ENCODE peak calls at places on chromosomes 2 and 18, in eight cellular contexts. G is K562, Y is GM23338, T is HepG2, I is HCT116, W is Panc1, V is GM12878, Z is upper lobe of left lung. D is an unnamed sample.

GRCh38 chr18:136433-136832 is 21.9 kb upstream of the USP14 start:
- ATAC-seq in I (no peak), Z (no peak), Y (peak; percentile 32), T (peak; percentile 83), V (peak; percentile 60), W (no peak), G (peak; percentile 97), D (no peak)

GRCh38 chr2:213834746-213835145 is 550.5 kb downstream of the SPAG16 start:
- ATAC-seq in W (no peak), G (no peak), Y (no peak), T (no peak), Z (peak; percentile 59), V (no peak), I (no peak), D (peak; percentile 71)

GRCh38 chr18:57029761-57030160 is 117.1 kb upstream of the BOD1L2 start:
- ATAC-seq in Z (no peak), I (peak; percentile 75), T (peak; percentile 91), W (no peak), G (no peak), Y (peak; percentile 99), V (no peak), D (no peak)

GRCh38 chr18:33334781-33335180 is 105.7 kb downstream of the CCDC178 start:
- ATAC-seq in G (no peak), Y (no peak), W (no peak), Z (no peak), V (no peak), I (no peak), T (no peak), D (no peak)

GRCh38 chr2:157334797-157335196 is 9.2 kb upstream of the ERMN start:
- ATAC-seq in Z (no peak), W (no peak), T (no peak), G (no peak), Y (no peak), I (no peak), V (no peak), D (no peak)

GRCh38 chr2:213214209-213214608 is 62.8 kb upstream of the IKZF2 start:
- ATAC-seq in T (no peak), I (no peak), V (no peak), G (no peak), W (no peak), Y (no peak), Z (no peak), D (no peak)

GRCh38 chr2:120346034-120346666 is at the start of gene INHBB:
- ATAC-seq in G (no peak), I (no peak), Z (peak; percentile 38), V (no peak), W (peak; percentile 28), T (no peak), Y (peak; percentile 0), D (peak; percentile 32)

GRCh38 chr18:39519741-39520140 is 1954.1 kb upstream of the CELF4 start:
- ATAC-seq in W (no peak), I (peak; percentile 52), G (no peak), T (no peak), Z (no peak), V (no peak), Y (no peak), D (no peak)

GRCh38 chr2:128557841-128558241 is 239.2 kb upstream of the HS6ST1 start:
- ATAC-seq in T (no peak), G (no peak), I (no peak), Z (peak; percentile 90), W (no peak), Y (no peak), V (no peak), D (peak; percentile 88)

GRCh38 chr2:213420829-213421385 is 136.6 kb downstream of the SPAG16 start:
- ATAC-seq in Y (no peak), G (no peak), Z (no peak), T (no peak), V (no peak), W (no peak), I (no peak), D (no peak)

DNA sequence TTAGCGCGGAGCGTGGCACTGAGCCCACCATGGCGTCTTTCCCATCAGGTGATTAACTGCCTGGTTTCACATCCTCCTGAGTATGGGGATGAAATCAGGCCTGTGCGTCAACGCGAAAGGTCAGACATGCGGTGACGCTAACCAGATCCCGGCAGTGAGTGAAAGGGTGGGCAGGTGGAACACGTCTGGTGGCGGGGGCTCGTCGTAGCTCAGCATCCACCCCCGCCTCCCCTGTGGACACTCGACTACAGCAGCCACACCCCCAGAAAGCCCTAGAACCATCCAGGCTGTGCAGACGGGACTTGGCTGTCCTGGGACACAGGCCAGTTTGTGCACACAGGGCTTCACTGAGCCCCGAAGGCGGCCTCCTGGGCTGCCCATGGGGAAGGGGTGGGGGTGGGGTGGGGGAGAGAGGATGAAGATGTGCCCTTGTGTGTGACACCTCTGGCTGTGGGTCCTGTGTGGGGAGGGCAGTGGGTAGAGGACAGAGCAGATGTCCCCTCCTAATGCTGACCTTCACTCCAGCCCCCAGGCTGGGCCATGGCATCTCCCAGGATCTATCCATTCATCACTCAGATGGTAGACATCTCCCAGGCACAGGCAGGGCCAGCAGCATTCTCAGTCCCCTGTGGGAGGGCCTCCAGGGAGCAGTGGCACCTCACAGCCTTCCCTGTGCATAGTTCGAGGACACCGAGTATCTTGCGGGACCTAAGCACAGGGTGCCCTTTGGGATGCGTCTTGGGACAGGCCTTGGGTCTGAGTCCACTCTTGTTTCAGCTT is 27.5 kb downstream of the RAMP1 start:
- ATAC-seq in I (peak; percentile 17), Z (peak; percentile 46), T (peak; percentile 13), G (no peak), V (no peak), Y (no peak), W (peak; percentile 51), D (peak; percentile 91)
- TF ChIP-seq POLR2AphosphoS5 in I (no peak), Z (peak; percentile 60), T (no peak), G (no peak), V (no peak), Y (no peak), W (no peak), D (peak; percentile 100)

GRCh38 chr2:217949448-217949847 is 53.3 kb downstream of the TNS1 start:
- ATAC-seq in Z (no peak), I (no peak), V (no peak), G (no peak), Y (no peak), W (no peak), T (no peak), D (no peak)

GRCh38 chr2:217948897-217949296 is 53.9 kb downstream of the TNS1 start:
- ATAC-seq in I (no peak), T (no peak), V (no peak), G (no peak), Y (no peak), Z (no peak), W (no peak), D (no peak)

GRCh38 chr2:217947341-217948316 is 55.2 kb downstream of the TNS1 start:
- ATAC-seq in Y (peak; percentile 66), I (peak; percentile 61), Z (no peak), G (no peak), T (no peak), W (no peak), V (no peak), D (no peak)

GRCh38 chr2:217950401-217950871 is 52.4 kb downstream of the TNS1 start:
- ATAC-seq in V (no peak), T (peak; percentile 64), W (no peak), I (no peak), Y (no peak), Z (peak; percentile 42), G (no peak), D (no peak)

DNA sequence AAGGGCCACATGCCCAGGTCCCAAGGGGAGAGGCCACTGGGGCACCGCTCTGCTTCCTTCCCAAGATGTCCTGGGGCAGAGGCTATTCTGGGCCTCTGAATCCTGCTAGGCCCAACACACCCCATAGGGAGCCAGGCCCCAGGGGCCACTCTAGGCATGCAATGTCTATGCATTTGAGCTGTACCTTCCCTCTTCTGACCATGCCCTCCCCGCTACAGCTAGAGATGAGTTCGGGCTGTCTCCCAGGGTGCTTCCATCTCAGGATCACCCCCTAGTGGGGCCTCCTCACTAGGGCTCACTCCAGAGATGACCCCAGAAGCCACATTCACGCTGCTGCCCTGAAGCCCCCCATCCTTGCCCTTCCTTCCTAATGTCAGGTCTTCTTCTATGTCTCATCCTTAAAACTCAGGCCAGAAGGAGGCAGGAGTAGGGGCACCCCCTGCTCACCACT is 54.4 kb downstream of the TNS1 start:
- ATAC-seq in T (no peak), Z (no peak), W (no peak), I (no peak), V (no peak), Y (no peak), G (no peak), D (no peak)
- H3K27ac ChIP-seq in T (no peak overlapping the region), Z (no peak overlapping the region), W (no peak overlapping the region), I (no peak overlapping the region), V (no peak overlapping the region), Y (no peak overlapping the region), G (no peak overlapping the region), D (peak overlapping the region; percentile 97)

GRCh38 chr2:37563375-37564011 is 107.9 kb downstream of the CDC42EP3 start:
- ATAC-seq in T (no peak), W (no peak), Z (no peak), V (no peak), G (no peak), I (no peak), Y (no peak), D (no peak)

GRCh38 chr2:37561615-37562569 is 109.5 kb downstream of the CDC42EP3 start:
- ATAC-seq in I (peak; percentile 91), Y (no peak), T (no peak), V (peak; percentile 86), Z (no peak), W (peak; percentile 87), G (peak; percentile 92), D (no peak)

GRCh38 chr2:37560863-37561614 is 110.4 kb downstream of the CDC42EP3 start:
- ATAC-seq in I (no peak), W (no peak), V (no peak), Y (no peak), Z (no peak), G (no peak), T (no peak), D (no peak)

GRCh38 chr2:37566517-37566961 is 104.9 kb downstream of the CDC42EP3 start:
- ATAC-seq in W (no peak), G (no peak), T (no peak), V (no peak), Y (no peak), I (no peak), Z (peak; percentile 24), D (peak; percentile 38)

DNA sequence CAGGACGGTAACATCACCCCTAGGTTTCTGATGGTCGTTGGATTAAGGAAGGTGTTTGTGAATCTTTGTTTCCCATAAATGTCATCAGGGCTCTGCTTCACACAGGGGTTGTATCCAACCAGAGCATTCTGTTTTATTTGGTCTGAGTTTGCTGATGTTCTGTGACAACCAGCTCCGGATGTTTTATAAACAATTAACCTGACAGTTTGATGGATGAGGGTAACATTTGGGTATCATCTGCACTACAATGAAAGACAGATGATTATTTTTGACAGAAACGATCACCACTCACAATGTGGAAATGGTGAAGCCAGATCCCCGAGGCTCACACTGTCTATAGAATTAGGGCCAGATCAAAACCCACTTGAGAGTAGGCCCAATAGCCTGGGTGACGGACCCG is 107.1 kb downstream of the CDC42EP3 start:
- ATAC-seq in V (no peak), Y (no peak), Z (no peak), I (no peak), G (no peak), T (no peak), W (no peak), D (no peak)
- TF ChIP-seq POLR2AphosphoS5 in V (no peak), Y (no peak), Z (no peak), I (no peak), G (no peak), T (no peak), W (no peak), D (no peak)

DNA sequence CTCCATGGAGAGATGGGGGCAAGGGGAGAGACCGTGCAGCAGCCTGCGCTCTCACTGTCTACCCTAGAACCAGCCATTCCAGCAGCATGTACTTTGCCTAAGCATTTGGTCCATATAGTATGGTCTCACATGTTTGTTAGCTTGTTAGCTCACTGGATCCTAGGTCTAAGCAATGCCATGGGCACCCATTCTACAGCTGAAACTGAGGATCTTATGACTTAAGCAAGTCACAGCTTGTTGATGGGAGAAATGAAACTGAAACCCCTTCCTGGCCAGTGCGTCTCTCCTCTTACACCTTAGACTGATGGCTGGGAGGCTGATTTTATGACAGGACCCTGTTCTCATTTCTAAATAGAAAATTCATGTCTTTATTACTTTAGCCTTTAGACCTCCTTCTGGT is 90.1 kb downstream of the EPAS1 start:
- ATAC-seq in Y (no peak), I (no peak), T (no peak), G (no peak), W (no peak), Z (no peak), V (no peak), D (no peak)
- H3K27ac ChIP-seq in Y (no peak overlapping the region), I (no peak overlapping the region), T (no peak overlapping the region), G (no peak overlapping the region), W (no peak overlapping the region), Z (no peak overlapping the region), V (no peak overlapping the region), D (no peak overlapping the region)